ENCODE peak calls at places on chromosomes 2 and 18, in four cellular contexts. Z is COR-L47, F is neural crest cell, P is NCI-H1092 treated with DMSO at 0.1 percent for 48 hours. V is an unnamed sample.

GRCh38 chr18:77164026-77164425 is 31.4 kb upstream of the MBP start:
- DNase-seq in Z (no peak), F (no peak), P (no peak), V (no peak)

GRCh38 chr2:72583376-72583775 is 242.5 kb downstream of the EXOC6B start:
- DNase-seq in Z (no peak), F (no peak), P (no peak), V (no peak)

GRCh38 chr18:31225668-31226067 is 63.0 kb upstream of the DSC1 start:
- DNase-seq in Z (no peak), F (no peak), P (no peak), V (peak)

GRCh38 chr2:97718942-97719341 is 5.6 kb downstream of the ZAP70 start:
- DNase-seq in Z (no peak), F (no peak), P (no peak), V (no peak)

GRCh38 chr2:10784719-10785118 is 27.9 kb downstream of the PDIA6 start:
- DNase-seq in Z (no peak), F (no peak), P (no peak), V (no peak)

GRCh38 chr2:234620018-234620417 is 123.1 kb upstream of the ARL4C start:
- DNase-seq in Z (no peak), F (no peak), P (no peak), V (peak)

GRCh38 chr2:152336103-152336853 is 1.3 kb downstream of the FMNL2 start:
- DNase-seq in Z (no peak), F (peak), P (no peak), V (peak)

GRCh38 chr2:96965781-96966514 is 20.4 kb downstream of the FAM178B start:
- DNase-seq in Z (no peak), F (no peak), P (no peak), V (no peak)

GRCh38 chr2:19503406-19503805 is 145.0 kb upstream of the OSR1 start:
- DNase-seq in Z (no peak), F (no peak), P (no peak), V (no peak)

GRCh38 chr2:46164581-46165301 is 132.5 kb upstream of the EPAS1 start:
- DNase-seq in Z (no peak), F (no peak), P (no peak), V (peak)

V was measured in HT1080.